ENCODE peak calls at places on chromosome 7, in six cellular contexts. G is upper lobe of right lung, S is esophagus squamous epithelium, R is kidney, C is SK-N-SH, O is right atrium auricular region. H is an unnamed sample.
A peak's percentile ranks its signal among the peaks of the same experiment; 100 is the strongest.

GRCh38 chr7:92634924-92635519 is 44.8 kb upstream of the FAM133B start:
- DNase-seq in R (no peak), O (no peak), S (no peak), G (no peak), C (peak; percentile 27), H (no peak)

GRCh38 chr7:78499966-78500365 is 701.4 kb downstream of the PHTF2 start:
- DNase-seq in C (no peak), S (no peak), G (no peak), R (no peak), O (no peak), H (no peak)

GRCh38 chr7:14761506-14762296 is 140.8 kb downstream of the DGKB start:
- DNase-seq in O (peak; percentile 61), S (no peak), G (no peak), R (no peak), C (no peak), H (no peak)

GRCh38 chr7:34277016-34277800 is 371.9 kb downstream of the BMPER start:
- DNase-seq in O (no peak), S (no peak), R (no peak), C (no peak), G (no peak), H (no peak)

GRCh38 chr7:112370436-112370835 is 79.8 kb upstream of the IFRD1 start:
- DNase-seq in O (no peak), G (no peak), C (no peak), R (no peak), S (no peak), H (no peak)

GRCh38 chr7:12719141-12719919 is 31.9 kb downstream of the ARL4A start:
- DNase-seq in O (no peak), C (no peak), G (no peak), S (no peak), R (no peak), H (no peak)

GRCh38 chr7:157405501-157405900 is 68.7 kb downstream of the DNAJB6 start:
- DNase-seq in O (no peak), S (no peak), R (peak; percentile 37), G (no peak), C (peak; percentile 59), H (no peak)

GRCh38 chr7:92615861-92616260 is 25.7 kb upstream of the FAM133B start:
- DNase-seq in S (no peak), O (no peak), C (no peak), R (no peak), G (no peak), H (no peak)

GRCh38 chr7:45007106-45007505 is 7.1 kb downstream of the CCM2 start:
- DNase-seq in R (peak; percentile 14), G (peak; percentile 3), C (no peak), S (no peak), O (no peak), H (no peak)

DNA sequence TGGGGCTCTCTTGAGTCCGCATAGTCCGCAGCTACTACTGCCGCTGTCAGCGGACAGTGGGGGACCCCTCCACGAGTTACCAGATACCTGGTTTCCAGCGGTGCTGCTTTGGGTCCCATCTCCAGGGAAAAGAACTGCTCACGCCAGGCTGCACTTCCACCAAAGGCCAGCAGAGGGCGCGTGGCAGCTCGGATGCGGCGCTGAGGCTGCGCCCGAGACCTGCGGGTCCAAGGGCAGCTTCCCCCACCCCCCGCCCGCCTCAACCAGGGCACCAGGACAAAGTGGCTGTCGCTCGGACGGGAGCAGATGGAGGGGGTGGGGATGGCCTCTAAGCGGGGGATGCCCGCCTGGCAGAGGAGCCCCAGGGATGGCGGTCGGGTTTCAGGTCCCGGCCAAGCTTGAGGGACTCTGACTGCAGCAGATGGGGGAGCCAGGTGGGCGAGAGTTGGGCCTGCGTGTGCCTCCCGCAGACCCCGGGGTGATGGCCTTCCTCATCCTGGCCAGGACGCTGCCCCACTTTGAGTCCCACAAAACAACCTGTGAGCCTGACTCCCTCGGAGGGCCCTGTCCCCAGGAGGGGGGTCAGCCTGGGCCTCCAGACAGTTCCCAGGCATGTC is 23.8 kb upstream of the ZNF735 start:
- DNase-seq in R (no peak), S (no peak), O (no peak), C (peak; percentile 82), G (no peak), H (peak; percentile 26)
- H3K9me3 ChIP-seq in R (peaks cover 2% of the 10 kb centered on the region), S (no peaks in the 10 kb centered on the region), O (peaks cover 25% of the 10 kb centered on the region), C (no peaks in the 10 kb centered on the region), G (no peaks in the 10 kb centered on the region), H (no peaks in the 10 kb centered on the region)

DNA sequence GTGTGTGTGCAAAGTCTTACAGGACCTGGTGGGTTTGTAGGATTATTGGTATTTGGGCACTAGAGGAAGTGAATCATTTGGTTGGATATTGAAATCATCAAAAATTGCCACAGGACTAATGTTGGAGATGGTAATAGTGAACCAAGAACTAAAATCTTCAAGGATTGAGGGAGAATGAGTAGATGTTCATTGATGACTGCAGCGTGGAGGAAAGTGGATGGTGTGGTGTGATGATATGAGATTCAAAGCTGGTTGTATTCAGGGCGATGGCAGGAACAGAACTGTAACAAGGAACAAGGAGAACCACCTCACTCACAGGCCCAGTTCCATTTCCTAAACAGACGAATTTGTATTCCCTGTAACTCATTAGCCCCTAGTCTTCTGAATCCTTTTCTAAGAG is 90.3 kb downstream of the TRIM24 start:
- DNase-seq in S (no peak), G (no peak), R (no peak), C (no peak), O (no peak), H (no peak)
- H3K9me3 ChIP-seq in S (no peaks in the 10 kb centered on the region), G (no peaks in the 10 kb centered on the region), R (no peaks in the 10 kb centered on the region), C (peaks cover 7% of the 10 kb centered on the region), O (no peaks in the 10 kb centered on the region), H (peaks cover 6% of the 10 kb centered on the region)

GRCh38 chr7:6675807-6676405 is 30.8 kb downstream of the ZNF12 start:
- DNase-seq in O (no peak), C (no peak), S (no peak), R (no peak), G (no peak), H (no peak)
- H3K9me3 ChIP-seq in O (peaks cover 86% of the 10 kb centered on the region), C (peaks cover 49% of the 10 kb centered on the region), S (no peaks in the 10 kb centered on the region), R (peaks cover 35% of the 10 kb centered on the region), G (peaks cover 88% of the 10 kb centered on the region), H (peaks cover 21% of the 10 kb centered on the region)

GRCh38 chr7:56483861-56484550 is 367.8 kb upstream of the NUPR2 start:
- DNase-seq in R (no peak), G (no peak), O (no peak), C (peak; percentile 21), S (no peak), H (no peak)
- H3K9me3 ChIP-seq in R (peaks cover 10% of the 10 kb centered on the region), G (peaks cover 9% of the 10 kb centered on the region), O (peaks cover 73% of the 10 kb centered on the region), C (peaks cover 9% of the 10 kb centered on the region), S (no peaks in the 10 kb centered on the region), H (peaks cover 2% of the 10 kb centered on the region)

GRCh38 chr7:138429577-138430250 is 30.3 kb upstream of the TRIM24 start:
- DNase-seq in S (no peak), O (no peak), C (no peak), G (no peak), R (no peak), H (no peak)
- H3K9me3 ChIP-seq in S (no peaks in the 10 kb centered on the region), O (peaks cover 32% of the 10 kb centered on the region), C (peaks cover 14% of the 10 kb centered on the region), G (peaks cover 12% of the 10 kb centered on the region), R (peaks cover 10% of the 10 kb centered on the region), H (no peaks in the 10 kb centered on the region)

H was measured in T-helper 17 cell.